ENCODE peak calls at places on chromosomes 3 and 15, in seven cellular contexts. F, R, N, O, K, U and Q are unnamed samples.

GRCh38 chr3:197354195-197355059 is 56.0 kb upstream of the DLG1 start:
- DNase-seq in F (peak; percentile 88), R (peak; percentile 56), N (peak; percentile 71), O (no peak), K (no peak), U (peak; percentile 71), Q (no peak)

GRCh38 chr3:12308517-12308916 is 19.6 kb downstream of the PPARG start:
- DNase-seq in F (no peak), R (no peak), N (no peak), O (no peak), K (no peak), U (peak; percentile 80), Q (no peak)

GRCh38 chr3:121794264-121794983 is 40.4 kb downstream of the IQCB1 start:
- DNase-seq in F (no peak), R (no peak), N (no peak), O (no peak), K (no peak), U (no peak), Q (no peak)

GRCh38 chr3:147361671-147362420 is 44.5 kb downstream of the ZIC4 start:
- DNase-seq in F (no peak), R (no peak), N (no peak), O (no peak), K (no peak), U (peak; percentile 41), Q (no peak)

GRCh38 chr3:177878192-177878591 is 658.0 kb upstream of the KCNMB2 start:
- DNase-seq in F (no peak), R (no peak), N (no peak), O (no peak), K (no peak), U (peak; percentile 1), Q (no peak)

GRCh38 chr15:76991048-76991447 is 3.9 kb upstream of the PSTPIP1 start:
- DNase-seq in F (peak; percentile 70), R (no peak), N (no peak), O (no peak), K (no peak), U (no peak), Q (no peak)

GRCh38 chr15:20272422-20273184 is 269.0 kb downstream of the GOLGA6L6 start:
- DNase-seq in F (no peak), R (no peak), N (no peak), O (no peak), K (no peak), U (no peak), Q (no peak)

GRCh38 chr3:123789160-123789559 is 95.0 kb downstream of the MYLK start:
- DNase-seq in F (no peak), R (no peak), N (no peak), O (no peak), K (no peak), U (no peak), Q (no peak)

GRCh38 chr3:128432301-128432897 is 34.3 kb downstream of the DNAJB8 start:
- DNase-seq in F (no peak), R (no peak), N (no peak), O (no peak), K (no peak), U (no peak), Q (no peak)

GRCh38 chr3:187629711-187630110 is 40.5 kb downstream of the SST start:
- DNase-seq in F (no peak), R (no peak), N (no peak), O (no peak), K (no peak), U (peak; percentile 92), Q (no peak)

GRCh38 chr3:129888739-129889138 is 4.8 kb downstream of the TMCC1 start:
- DNase-seq in F (no peak), R (no peak), N (no peak), O (no peak), K (no peak), U (peak; percentile 82), Q (no peak)

GRCh38 chr15:44541282-44541958 is 4.5 kb downstream of the EIF3J start:
- DNase-seq in F (no peak), R (no peak), N (no peak), O (no peak), K (no peak), U (peak; percentile 84), Q (no peak)
- H3K27ac ChIP-seq in F (peak overlapping the region; percentile 71), R (peak overlapping the region; percentile 18), N (no peak overlapping the region), O (peak overlapping the region; percentile 40), K (no peak overlapping the region), U (peak overlapping the region; percentile 38), Q (no peak overlapping the region)

DNA sequence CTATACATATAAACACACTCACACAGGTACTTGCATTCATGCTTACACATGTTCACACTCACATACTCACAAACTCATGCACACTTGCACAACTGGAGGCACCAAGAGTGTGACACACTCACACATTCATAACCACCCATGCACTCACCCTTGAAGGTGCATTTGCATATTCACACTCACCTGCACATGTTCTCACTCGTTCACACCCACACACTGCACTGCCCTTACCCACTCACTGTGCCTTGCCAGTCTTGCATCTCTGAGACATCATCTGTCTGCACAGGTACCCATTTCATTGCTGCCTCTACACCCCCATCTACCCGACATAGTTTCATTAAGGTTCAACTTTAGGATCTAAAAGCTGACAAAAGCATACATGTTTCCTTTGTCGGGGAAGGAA is 95.8 kb downstream of the OSBPL10 start:
- DNase-seq in F (no peak), R (no peak), N (no peak), O (no peak), K (no peak), U (no peak), Q (no peak)
- H3K4me1 ChIP-seq in F (peaks cover 10% of the 10 kb centered on the region), R (no peaks in the 10 kb centered on the region), N (no peaks in the 10 kb centered on the region), O (no peaks in the 10 kb centered on the region), K (no peaks in the 10 kb centered on the region), U (no peaks in the 10 kb centered on the region), Q (no peaks in the 10 kb centered on the region)

GRCh38 chr15:60009124-60009523 is 5.0 kb downstream of the FOXB1 start:
- DNase-seq in F (no peak), R (no peak), N (no peak), O (no peak), K (no peak), U (no peak), Q (no peak)

GRCh38 chr15:60009581-60010379 is 5.7 kb downstream of the FOXB1 start:
- DNase-seq in F (no peak), R (no peak), N (no peak), O (no peak), K (no peak), U (no peak), Q (no peak)

GRCh38 chr15:60006808-60007346 is 2.8 kb downstream of the FOXB1 start:
- DNase-seq in F (no peak), R (no peak), N (no peak), O (no peak), K (no peak), U (no peak), Q (no peak)

GRCh38 chr15:60012695-60013094 is 8.6 kb downstream of the FOXB1 start:
- DNase-seq in F (no peak), R (no peak), N (no peak), O (no peak), K (no peak), U (no peak), Q (no peak)

DNA sequence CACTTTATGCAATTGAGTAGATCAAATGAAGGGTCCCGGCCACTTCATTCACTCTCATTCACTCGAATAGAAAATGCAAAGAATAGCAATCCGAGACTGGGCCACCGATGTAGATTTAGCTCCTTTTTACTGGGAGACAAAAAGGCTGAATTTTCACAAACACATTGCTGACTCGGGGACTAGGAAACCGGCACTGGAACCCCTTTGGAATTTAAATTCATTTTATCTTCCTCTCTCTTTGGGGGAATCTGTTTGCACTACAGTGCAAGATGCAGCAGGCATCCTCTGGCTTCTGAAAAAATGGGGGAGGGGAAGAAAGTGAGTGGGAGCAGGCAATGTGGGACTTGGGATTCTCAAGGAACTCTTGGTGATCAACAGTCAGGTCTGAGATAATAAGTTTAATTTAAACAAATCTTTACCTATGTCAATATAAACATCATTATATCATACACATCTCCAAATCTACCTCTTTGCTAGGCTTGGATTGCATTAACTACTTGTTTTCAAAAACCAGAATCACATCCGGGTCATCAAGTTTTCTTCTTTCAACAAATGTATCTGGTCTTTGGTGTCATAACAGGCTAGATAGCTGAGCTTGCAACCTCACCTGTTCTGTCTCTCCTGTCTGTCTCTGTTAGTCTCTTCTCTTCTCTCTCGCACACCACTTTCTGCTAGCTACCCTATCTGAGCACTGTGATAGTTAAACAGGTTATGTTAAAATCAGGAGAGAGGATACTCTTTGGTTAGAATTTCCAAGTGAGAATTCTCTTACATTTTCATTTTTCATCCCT is 6.6 kb downstream of the FOXB1 start:
- DNase-seq in F (no peak), R (no peak), N (no peak), O (no peak), K (no peak), U (no peak), Q (no peak)
- H3K27me3 ChIP-seq in F (peaks cover 40% of the 10 kb centered on the region), R (peaks cover 8% of the 10 kb centered on the region), N (peaks cover 100% of the 10 kb centered on the region), O (peaks cover 14% of the 10 kb centered on the region), K (peaks cover 71% of the 10 kb centered on the region), U (peaks cover 82% of the 10 kb centered on the region), Q (peaks cover 56% of the 10 kb centered on the region)

GRCh38 chr3:39096775-39097174 is 10.7 kb downstream of the GORASP1 start:
- DNase-seq in F (no peak), R (no peak), N (no peak), O (no peak), K (no peak), U (peak; percentile 58), Q (no peak)
- H3K27ac ChIP-seq in F (peak overlapping the region; percentile 15), R (no peak overlapping the region), N (peak overlapping the region; percentile 14), O (no peak overlapping the region), K (no peak overlapping the region), U (no peak overlapping the region), Q (no peak overlapping the region)